ENCODE peak calls at places on chromosomes 1 and 21, in six cellular contexts. D, E, B, C, Q and N are unnamed samples.

GRCh38 chr1:226892534-226892895 is 22.1 kb downstream of the PSEN2 start:
- DNase-seq in B (no peak), E (no peak), Q (no peak), C (no peak), D (no peak), N (no peak)

GRCh38 chr1:211738709-211739301 is 63.4 kb upstream of the NEK2 start:
- DNase-seq in B (no peak), D (no peak), E (no peak), Q (no peak), C (no peak), N (no peak)

GRCh38 chr1:42117214-42117613 is 36.0 kb upstream of the GUCA2B start:
- DNase-seq in B (no peak), D (no peak), Q (no peak), E (peak; percentile 38), C (no peak), N (no peak)

GRCh38 chr1:86648255-86648654 is 56.1 kb upstream of the SH3GLB1 start:
- DNase-seq in D (no peak), E (no peak), C (no peak), B (no peak), Q (no peak), N (no peak)

GRCh38 chr21:15264084-15264483 is 199.3 kb upstream of the NRIP1 start:
- DNase-seq in B (no peak), C (no peak), Q (no peak), E (no peak), D (no peak), N (no peak)

GRCh38 chr1:3590951-3591865 is 20.1 kb downstream of the MEGF6 start:
- DNase-seq in E (no peak), Q (no peak), D (no peak), C (no peak), B (no peak), N (no peak)

GRCh38 chr1:203930343-203930742 is 68.9 kb downstream of the SNRPE start:
- DNase-seq in C (no peak), Q (no peak), B (no peak), D (no peak), E (no peak), N (no peak)

GRCh38 chr1:243945727-243946126 is 95.7 kb upstream of the AKT3 start:
- DNase-seq in C (no peak), D (no peak), B (no peak), E (no peak), Q (no peak), N (no peak)

GRCh38 chr1:11873395-11873794 is 14.7 kb upstream of the NPPB start:
- DNase-seq in C (no peak), E (no peak), Q (no peak), D (no peak), B (no peak), N (no peak)

GRCh38 chr1:212595229-212595628 is 13.3 kb upstream of the ATF3 start:
- DNase-seq in E (no peak), C (no peak), D (no peak), B (no peak), Q (no peak), N (no peak)

GRCh38 chr1:200409203-200409760 is 554 bp downstream of the ZNF281 start:
- DNase-seq in Q (peak; percentile 64), E (no peak), C (peak; percentile 21), B (peak; percentile 86), D (no peak), N (peak; percentile 15)

GRCh38 chr1:220001095-220001501 is 45.2 kb downstream of the EPRS1 start:
- DNase-seq in C (no peak), B (no peak), E (no peak), D (no peak), Q (no peak), N (no peak)

GRCh38 chr1:82632164-82632563 is 831.4 kb downstream of the ADGRL2 start:
- DNase-seq in B (no peak), E (no peak), Q (no peak), C (no peak), D (no peak), N (no peak)

GRCh38 chr1:33346921-33347649 is 26.2 kb upstream of the A3GALT2 start:
- DNase-seq in Q (peak; percentile 74), D (no peak), E (no peak), C (no peak), B (no peak), N (no peak)

GRCh38 chr21:46323227-46323709 is 402 bp downstream of the C21orf58 start:
- DNase-seq in D (no peak), C (no peak), E (no peak), B (no peak), Q (no peak), N (no peak)

GRCh38 chr1:64956241-64956640 is 10.1 kb downstream of the JAK1 start:
- DNase-seq in D (no peak), C (no peak), E (no peak), Q (no peak), B (no peak), N (no peak)

GRCh38 chr1:30928171-30928570 is 19.6 kb upstream of the SDC3 start:
- DNase-seq in E (no peak), C (no peak), Q (no peak), B (peak; percentile 18), D (no peak), N (no peak)

GRCh38 chr1:12005488-12006166 is 13.7 kb upstream of the MIIP start:
- DNase-seq in D (no peak), E (no peak), C (no peak), Q (no peak), B (no peak), N (no peak)

GRCh38 chr1:91608876-91609275 is 108.2 kb downstream of the CDC7 start:
- DNase-seq in B (no peak), C (no peak), Q (no peak), E (no peak), D (no peak), N (no peak)

GRCh38 chr1:10943041-10943440 is 69.4 kb upstream of the TARDBP start:
- DNase-seq in B (peak; percentile 35), E (no peak), D (no peak), Q (peak; percentile 30), C (no peak), N (no peak)

GRCh38 chr1:238624786-238625185 is 734.1 kb upstream of the ZP4 start:
- DNase-seq in E (no peak), D (no peak), B (no peak), Q (no peak), C (no peak), N (no peak)

GRCh38 chr1:203281851-203282661 is 23.3 kb upstream of the BTG2 start:
- DNase-seq in E (no peak), Q (no peak), B (no peak), C (no peak), D (no peak), N (no peak)

GRCh38 chr1:60765204-60765603 is 317.2 kb upstream of the NFIA start:
- DNase-seq in Q (no peak), D (peak; percentile 17), E (peak; percentile 64), C (no peak), B (no peak), N (no peak)